ENCODE peak calls at places on chromosomes 1 and 21, in four cellular contexts. M is PC-3, U is BE2C, F is psoas muscle. B is an unnamed sample. For H3K9me3, the result is how much of the 10 kb centered on the place peaks cover.

GRCh38 chr1:8090241-8090702 is 64.2 kb upstream of the ERRFI1 start:
- DNase-seq in M (peak), U (no peak), F (no peak), B (peak)

GRCh38 chr1:231376875-231377549 is 38.9 kb downstream of the SPRTN start:
- DNase-seq in M (peak), U (no peak), F (no peak), B (no peak)

GRCh38 chr1:205481629-205482071 is 22.8 kb upstream of the CDK18 start:
- DNase-seq in M (no peak), U (no peak), F (no peak), B (no peak)

GRCh38 chr21:25809013-25809412 is 74.2 kb downstream of the GABPA start:
- DNase-seq in M (peak), U (no peak), F (no peak), B (peak)

GRCh38 chr1:79323240-79324025 is 316.9 kb upstream of the ADGRL4 start:
- DNase-seq in M (peak), U (no peak), F (no peak), B (no peak)

GRCh38 chr21:27649323-27649722 is 682.4 kb upstream of the ADAMTS5 start:
- DNase-seq in M (peak), U (no peak), F (no peak), B (no peak)

GRCh38 chr1:226738421-226738994 is 574 bp downstream of the ITPKB start:
- DNase-seq in M (peak), U (peak), F (peak), B (peak)

GRCh38 chr21:22791986-22792560 is 1793.9 kb downstream of the NCAM2 start:
- DNase-seq in M (peak), U (peak), F (no peak), B (no peak)

GRCh38 chr1:183575606-183576005 is 14.7 kb downstream of the NCF2 start:
- DNase-seq in M (no peak), U (no peak), F (no peak), B (no peak)

GRCh38 chr1:201736707-201737320 is 92.1 kb upstream of the IPO9 start:
- DNase-seq in M (no peak), U (no peak), F (no peak), B (no peak)

GRCh38 chr1:101039245-101039644 is 13.7 kb upstream of the DPH5 start:
- DNase-seq in M (no peak), U (no peak), F (no peak), B (no peak)

GRCh38 chr21:26845066-26845749 is at the start of gene ADAMTS1:
- DNase-seq in M (peak), U (peak), F (peak), B (peak)

GRCh38 chr1:55640708-55641473 is 425.7 kb upstream of the USP24 start:
- DNase-seq in M (no peak), U (peak), F (peak), B (peak)

GRCh38 chr1:111907321-111907720 is 82.1 kb downstream of the KCND3 start:
- DNase-seq in M (no peak), U (no peak), F (no peak), B (peak)

GRCh38 chr1:34792868-34793727 is at the start of gene GJA4:
- DNase-seq in M (no peak), U (no peak), F (no peak), B (no peak)

GRCh38 chr1:83813571-83813970 is 185.4 kb downstream of the TTLL7 start:
- DNase-seq in M (no peak), U (peak), F (no peak), B (no peak)

GRCh38 chr1:95407864-95408291 is 173.9 kb downstream of the RWDD3 start:
- DNase-seq in M (no peak), U (peak), F (no peak), B (no peak)

GRCh38 chr1:11692899-11693590 is 1.5 kb downstream of the DRAXIN start:
- DNase-seq in M (peak), U (no peak), F (no peak), B (peak)

GRCh38 chr1:55322842-55323241 is 107.7 kb upstream of the USP24 start:
- DNase-seq in M (no peak), U (no peak), F (no peak), B (no peak)

GRCh38 chr1:169776440-169776839 is 18.3 kb downstream of the METTL18 start:
- DNase-seq in M (no peak), U (no peak), F (no peak), B (no peak)

GRCh38 chr1:204896023-204896422 is 25.4 kb downstream of the NFASC start:
- DNase-seq in M (no peak), U (no peak), F (no peak), B (no peak)

GRCh38 chr21:27393726-27394125 is 426.8 kb upstream of the ADAMTS5 start:
- DNase-seq in M (peak), U (no peak), F (no peak), B (peak)

GRCh38 chr1:43558346-43558841 is 27.7 kb downstream of the PTPRF start:
- DNase-seq in M (no peak), U (peak), F (no peak), B (no peak)

GRCh38 chr1:87224209-87224608 is 104.5 kb upstream of the LMO4 start:
- DNase-seq in M (peak), U (no peak), F (no peak), B (peak)

GRCh38 chr1:208593306-208594006 is 349.3 kb upstream of the PLXNA2 start:
- DNase-seq in M (no peak), U (no peak), F (no peak), B (no peak)

GRCh38 chr1:17118706-17119075 is 560 bp downstream of the PADI2 start:
- DNase-seq in M (no peak), U (no peak), F (peak), B (no peak)
- H3K4me3 ChIP-seq in M (peak), U (no peak), F (peak), B (no peak)

DNA sequence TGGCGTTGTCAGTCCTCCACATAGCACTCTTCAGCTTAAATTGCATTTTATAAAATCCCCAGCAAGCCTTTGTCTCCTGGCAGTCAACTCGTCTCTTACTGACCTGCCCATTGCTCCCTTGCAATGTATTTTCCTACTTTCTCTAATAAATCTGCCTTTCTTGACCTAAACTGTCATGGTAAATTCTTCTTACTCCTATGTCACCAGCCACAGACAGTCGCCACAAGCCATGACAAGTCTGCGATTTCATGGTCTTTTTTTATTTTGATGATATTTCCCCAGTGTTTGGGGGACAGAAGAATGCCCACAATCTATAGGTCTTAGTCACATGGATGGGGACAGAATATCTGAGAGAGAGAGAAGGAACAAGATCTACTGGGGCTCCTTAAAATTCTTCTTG is 8.4 kb downstream of the IFNAR2 start:
- DNase-seq in M (no peak), U (no peak), F (no peak), B (no peak)
- H3K9me3 ChIP-seq in M (under half), U (under half), F (under half), B (under half)

GRCh38 chr1:179151908-179152682 is 70.2 kb downstream of the TOR3A start:
- DNase-seq in M (no peak), U (no peak), F (no peak), B (no peak)

GRCh38 chr1:179154437-179154836 is 72.6 kb downstream of the TOR3A start:
- DNase-seq in M (no peak), U (no peak), F (no peak), B (no peak)

GRCh38 chr1:179156026-179156425 is 73.5 kb downstream of the ABL2 start:
- DNase-seq in M (peak), U (no peak), F (no peak), B (no peak)

GRCh38 chr1:179155615-179156014 is 73.7 kb downstream of the TOR3A start:
- DNase-seq in M (no peak), U (no peak), F (no peak), B (no peak)

GRCh38 chr1:179153217-179153616 is 71.3 kb downstream of the TOR3A start:
- DNase-seq in M (no peak), U (no peak), F (no peak), B (peak)
- H3K4me3 ChIP-seq in M (no peak), U (no peak), F (no peak), B (no peak)

GRCh38 chr1:17759114-17759513 is 4.0 kb downstream of the ACTL8 start:
- DNase-seq in M (no peak), U (peak), F (no peak), B (peak)
- H3K9me3 ChIP-seq in M (under half), U (under half), F (under half), B (under half)

DNA sequence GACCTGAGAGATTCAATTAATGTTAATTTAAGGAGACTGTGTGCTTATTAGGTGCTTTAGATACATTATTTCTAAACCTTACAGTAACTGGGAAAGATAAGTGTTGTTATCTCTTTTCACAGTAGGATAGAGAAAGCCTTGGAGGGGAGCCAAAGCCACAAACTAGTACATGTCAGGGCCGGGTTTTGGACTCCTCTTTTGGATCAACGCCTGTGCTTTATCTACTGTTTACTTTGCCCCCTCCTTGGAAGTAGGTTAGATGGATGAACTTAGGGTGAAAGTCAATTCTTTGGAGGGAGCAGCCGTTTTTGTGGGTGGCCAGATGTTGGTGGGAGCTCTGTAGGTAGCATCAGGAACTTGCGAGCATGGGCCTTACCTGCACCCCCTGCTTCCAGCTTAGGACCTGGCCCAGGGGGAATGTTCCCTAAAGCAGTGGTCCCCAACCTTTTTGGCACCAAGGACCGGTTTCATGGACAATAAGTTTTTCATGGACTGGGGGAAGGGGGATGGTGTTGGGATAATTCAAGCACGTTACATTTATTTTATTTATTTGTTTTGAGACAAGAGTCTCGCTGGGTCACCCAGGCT is 1.7 kb downstream of the HHAT start:
- DNase-seq in M (no peak), U (peak), F (no peak), B (no peak)
- H3K4me3 ChIP-seq in M (no peak), U (no peak), F (no peak), B (no peak)

GRCh38 chr1:4394366-4394765 is 260.0 kb upstream of the AJAP1 start:
- DNase-seq in M (no peak), U (no peak), F (no peak), B (no peak)
- H3K9me3 ChIP-seq in M (under half), U (under half), F (under half), B (under half)

GRCh38 chr1:51631747-51632146 is 14.9 kb downstream of the OSBPL9 start:
- DNase-seq in M (no peak), U (no peak), F (no peak), B (no peak)

GRCh38 chr1:51629918-51630317 is 13.0 kb downstream of the OSBPL9 start:
- DNase-seq in M (no peak), U (no peak), F (no peak), B (no peak)

GRCh38 chr1:51628715-51629590 is 12.1 kb downstream of the OSBPL9 start:
- DNase-seq in M (peak), U (no peak), F (no peak), B (no peak)

GRCh38 chr1:51630393-51630792 is 13.5 kb downstream of the OSBPL9 start:
- DNase-seq in M (no peak), U (no peak), F (no peak), B (no peak)

DNA sequence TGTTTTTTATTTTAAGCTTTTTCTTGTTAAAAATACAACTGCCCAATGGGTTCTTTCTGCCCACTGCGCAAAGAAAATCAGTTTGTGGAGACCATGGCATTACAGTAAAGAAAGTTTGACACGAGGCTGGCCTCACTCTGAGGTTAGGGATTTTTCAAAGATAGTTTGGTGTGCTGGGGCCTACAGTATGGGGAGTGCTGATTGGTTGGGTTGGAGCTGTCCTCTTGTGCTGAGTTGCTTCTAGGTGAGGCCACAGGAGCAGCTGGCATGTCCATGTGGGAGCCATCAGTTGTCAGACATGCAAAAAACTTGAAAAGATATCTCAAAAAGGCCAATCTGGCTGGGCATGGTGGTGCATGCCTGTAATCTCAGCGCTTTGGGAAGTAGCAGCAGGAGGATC is 14.0 kb downstream of the OSBPL9 start:
- DNase-seq in M (no peak), U (no peak), F (no peak), B (no peak)
- H3K4me3 ChIP-seq in M (no peak), U (no peak), F (no peak), B (no peak)

GRCh38 chr21:7951854-7952519 is 2569.4 kb upstream of the TPTE start:
- DNase-seq in M (no peak), U (no peak), F (no peak), B (no peak)
- H3K9me3 ChIP-seq in M (half or more), U (under half), F (half or more), B (half or more)

GRCh38 chr1:221264848-221265247 is 385.6 kb downstream of the HLX start:
- DNase-seq in M (no peak), U (no peak), F (no peak), B (no peak)
- H3K4me3 ChIP-seq in M (no peak), U (no peak), F (no peak), B (no peak)

DNA sequence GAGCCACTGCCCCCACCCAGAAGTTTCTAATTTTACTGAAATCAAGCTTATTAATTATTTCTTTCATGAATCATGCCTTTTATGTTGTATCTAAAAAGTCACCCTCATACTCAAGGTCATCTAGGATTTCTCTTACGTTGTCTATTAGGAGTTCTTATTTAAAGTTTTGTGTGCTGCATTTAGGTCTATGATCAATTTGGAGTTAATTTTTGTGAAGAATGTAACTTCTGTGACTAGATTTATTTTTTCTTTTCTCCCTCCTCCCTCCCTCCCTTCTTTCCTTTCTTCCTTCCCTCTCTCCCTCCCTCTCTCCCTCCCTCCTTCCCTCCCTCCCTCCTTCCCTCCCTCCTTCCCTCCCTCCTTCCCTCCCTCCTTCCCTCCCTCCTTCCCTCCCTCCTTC is 317.6 kb downstream of the PLA2G4A start:
- DNase-seq in M (no peak), U (no peak), F (no peak), B (no peak)
- H3K9me3 ChIP-seq in M (under half), U (under half), F (under half), B (under half)

B was measured in MG63.